ENCODE peak calls at places on chromosomes 12 and 14, in ten cellular contexts. M, V, J, R, D, A, F, K, Y and E are unnamed samples.

GRCh38 chr14:64674829-64675228 is 29.4 kb upstream of the PLEKHG3 start:
- DNase-seq in M (no peak), V (no peak), J (no peak), R (no peak), D (no peak), A (no peak), F (no peak), K (no peak), Y (no peak), E (no peak)

GRCh38 chr14:94142836-94143235 is 13.4 kb upstream of the IFI27L2 start:
- DNase-seq in M (no peak), V (no peak), J (no peak), R (no peak), D (no peak), A (no peak), F (no peak), K (no peak), Y (no peak), E (no peak)

GRCh38 chr12:3228587-3228986 is 151.4 kb downstream of the TSPAN9 start:
- DNase-seq in M (no peak), V (no peak), J (no peak), R (peak; percentile 33), D (no peak), A (no peak), F (no peak), K (no peak), Y (no peak), E (no peak)

GRCh38 chr12:109679716-109680520 is 33.7 kb upstream of the FAM222A start:
- DNase-seq in M (no peak), V (no peak), J (no peak), R (no peak), D (no peak), A (no peak), F (no peak), K (no peak), Y (no peak), E (no peak)

GRCh38 chr12:123384318-123384993 is 524 bp downstream of the KMT5A start:
- DNase-seq in M (peak; percentile 69), V (no peak), J (no peak), R (no peak), D (peak; percentile 32), A (no peak), F (peak; percentile 6), K (peak; percentile 59), Y (peak; percentile 57), E (peak; percentile 38)

GRCh38 chr14:31934767-31935266 is 142.3 kb upstream of the ARHGAP5 start:
- DNase-seq in M (no peak), V (peak; percentile 26), J (peak; percentile 58), R (peak; percentile 58), D (peak; percentile 75), A (no peak), F (peak; percentile 66), K (no peak), Y (no peak), E (peak; percentile 10)

GRCh38 chr14:100783630-100784321 is 42.1 kb upstream of the MEG3 start:
- DNase-seq in M (peak; percentile 48), V (no peak), J (no peak), R (no peak), D (peak; percentile 68), A (no peak), F (no peak), K (peak; percentile 44), Y (no peak), E (no peak)

GRCh38 chr14:56224179-56224578 is 106.0 kb downstream of the PELI2 start:
- DNase-seq in M (no peak), V (no peak), J (no peak), R (no peak), D (no peak), A (no peak), F (no peak), K (no peak), Y (no peak), E (no peak)

GRCh38 chr14:101980700-101981099 is 16.3 kb downstream of the DYNC1H1 start:
- DNase-seq in M (no peak), V (no peak), J (peak; percentile 98), R (peak; percentile 99), D (peak; percentile 99), A (peak; percentile 80), F (peak; percentile 99), K (peak; percentile 72), Y (peak; percentile 58), E (peak; percentile 82)

GRCh38 chr14:73283592-73284379 is 46.5 kb downstream of the PAPLN start:
- DNase-seq in M (no peak), V (no peak), J (peak; percentile 35), R (peak; percentile 26), D (peak; percentile 42), A (no peak), F (no peak), K (no peak), Y (no peak), E (no peak)

GRCh38 chr14:94322648-94323570 is at the start of gene SERPINA6:
- DNase-seq in M (no peak), V (no peak), J (peak; percentile 76), R (no peak), D (no peak), A (no peak), F (peak; percentile 14), K (no peak), Y (no peak), E (no peak)

GRCh38 chr12:124550123-124551089 is 17.0 kb downstream of the NCOR2 start:
- DNase-seq in M (peak; percentile 54), V (no peak), J (peak; percentile 40), R (no peak), D (peak; percentile 40), A (peak; percentile 26), F (no peak), K (peak; percentile 51), Y (no peak), E (no peak)

GRCh38 chr12:106753526-106753925 is 21.0 kb upstream of the RIC8B start:
- DNase-seq in M (no peak), V (no peak), J (no peak), R (no peak), D (peak; percentile 22), A (no peak), F (no peak), K (no peak), Y (peak; percentile 77), E (peak; percentile 88)

GRCh38 chr14:89507521-89507920 is 90.5 kb upstream of the FOXN3 start:
- DNase-seq in M (no peak), V (no peak), J (peak; percentile 76), R (peak; percentile 79), D (peak; percentile 86), A (no peak), F (peak; percentile 76), K (no peak), Y (peak; percentile 47), E (peak; percentile 64)

GRCh38 chr12:62103736-62104135 is 156.5 kb upstream of the USP15 start:
- DNase-seq in M (no peak), V (no peak), J (no peak), R (no peak), D (peak; percentile 10), A (no peak), F (peak; percentile 18), K (no peak), Y (no peak), E (no peak)

DNA sequence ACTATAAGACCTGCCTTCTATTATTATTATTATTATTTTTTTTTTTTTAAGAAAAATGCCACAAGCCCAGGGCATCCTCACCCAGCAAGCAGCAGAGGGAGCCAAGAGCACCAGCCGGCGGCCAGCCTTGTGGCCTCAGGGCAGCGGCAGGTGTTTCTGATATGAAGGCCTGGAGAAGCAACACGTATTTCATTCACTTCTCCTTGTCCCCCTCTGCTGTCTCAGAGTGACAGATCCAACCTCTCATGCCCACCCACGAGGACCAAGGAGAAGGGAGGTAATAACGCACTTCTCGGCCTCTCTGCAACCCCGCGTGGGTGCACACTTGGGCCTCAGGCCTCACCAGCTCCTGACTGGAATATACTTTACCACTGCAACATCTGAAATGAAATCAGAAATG is 25.4 kb downstream of the CDC42BPB start:
- DNase-seq in M (peak; percentile 65), V (no peak), J (no peak), R (peak; percentile 11), D (peak; percentile 34), A (no peak), F (no peak), K (no peak), Y (no peak), E (no peak)
- TF ChIP-seq CTCF in M (no peak), V (peak; percentile 23), J (no peak), R (peak; percentile 11), D (peak; percentile 27), A (no peak), F (no peak), K (no peak), Y (no peak), E (no peak)

DNA sequence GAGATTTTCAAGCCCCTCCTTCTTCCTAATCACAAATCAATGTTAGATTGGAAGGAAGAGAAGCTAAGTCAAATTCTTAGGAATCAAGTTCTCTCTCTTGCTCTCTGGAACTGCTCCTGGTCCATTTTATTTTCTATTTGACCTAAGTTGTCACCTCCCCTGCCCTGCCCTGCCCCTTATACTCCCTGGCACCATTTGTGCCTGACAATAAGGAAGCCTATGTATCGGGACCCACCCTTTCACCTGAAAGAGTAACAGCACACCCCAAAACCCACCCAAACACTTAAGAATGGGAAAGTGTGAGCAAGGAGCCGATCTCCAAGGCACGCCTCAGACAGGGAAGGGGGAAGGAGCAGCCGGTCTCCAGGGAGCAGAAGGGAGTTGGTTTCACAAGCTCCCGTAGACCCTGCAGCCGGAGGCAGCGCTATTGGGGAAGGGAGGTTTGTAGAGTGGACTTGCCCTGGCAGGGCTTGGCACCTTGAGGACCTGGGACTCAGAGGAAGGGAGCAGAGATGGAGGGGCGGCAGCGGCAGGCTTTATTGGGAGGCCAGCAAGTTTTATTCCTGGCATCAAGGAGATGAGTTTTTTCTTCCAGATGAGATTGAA is 1.6 kb downstream of the LRRC74A start:
- DNase-seq in M (peak; percentile 73), V (peak; percentile 64), J (no peak), R (no peak), D (no peak), A (no peak), F (peak; percentile 37), K (peak; percentile 62), Y (no peak), E (no peak)
- H3K4me3 ChIP-seq in M (peak overlapping the region; percentile 47), V (peak overlapping the region; percentile 57), J (no peak overlapping the region), R (peak overlapping the region; percentile 35), D (no peak overlapping the region), A (no peak overlapping the region), F (peak overlapping the region; percentile 26), K (peak overlapping the region; percentile 53), Y (no peak overlapping the region), E (no peak overlapping the region)

GRCh38 chr12:69091447-69092022 is 147.8 kb upstream of the CPSF6 start:
- DNase-seq in M (no peak), V (no peak), J (no peak), R (no peak), D (no peak), A (no peak), F (no peak), K (no peak), Y (no peak), E (no peak)
- TF ChIP-seq CTCF in M (no peak), V (no peak), J (no peak), R (peak; percentile 10), D (no peak), A (no peak), F (no peak), K (no peak), Y (no peak), E (no peak)

DNA sequence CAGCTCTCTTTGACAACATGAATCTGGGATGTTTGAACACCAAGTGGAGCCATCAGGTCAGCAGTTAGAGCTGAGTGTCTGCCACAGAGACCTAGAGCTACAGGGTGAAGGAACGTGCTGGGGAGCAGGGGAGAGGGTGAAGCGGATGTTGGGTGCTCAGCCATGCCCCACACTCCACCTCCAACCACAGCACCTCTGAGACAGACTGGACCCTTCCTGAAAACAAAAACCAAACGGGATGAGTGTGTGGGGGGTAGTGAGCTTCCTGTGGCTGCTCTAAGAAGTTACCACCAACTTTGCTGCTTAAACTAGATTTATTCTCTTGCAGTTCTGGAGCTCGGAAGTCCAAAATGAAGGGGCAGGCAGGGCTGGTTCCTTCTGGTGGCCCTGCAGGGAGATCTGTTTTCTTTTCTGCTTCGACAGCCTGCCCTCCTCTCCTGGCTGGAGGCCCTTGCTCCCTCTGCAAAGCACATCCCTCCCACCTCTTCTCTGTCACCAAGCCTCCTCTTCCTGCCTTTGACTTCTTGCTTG is 5.6 kb upstream of the GOLGA3 start:
- DNase-seq in M (no peak), V (no peak), J (no peak), R (no peak), D (no peak), A (no peak), F (no peak), K (no peak), Y (peak; percentile 51), E (peak; percentile 80)
- H3K4me3 ChIP-seq in M (no peak overlapping the region), V (no peak overlapping the region), J (no peak overlapping the region), R (no peak overlapping the region), D (no peak overlapping the region), A (no peak overlapping the region), F (no peak overlapping the region), K (no peak overlapping the region), Y (no peak overlapping the region), E (no peak overlapping the region)